ENCODE peak calls at places on chromosomes 1 and 21, in eight cellular contexts. One of them, this sample, is unnamed.

GRCh38 chr1:94456736-94457135 is 38.5 kb downstream of the ABCD3 start:
- DNase-seq in Caco-2: no peak
- DNase-seq in stimulated activated CD4-positive, alpha-beta T cell treated with anti-CD3 and anti-CD28 coated beads, TNF-alpha, amount 100 ng/mL, for 4 hours: no peak
- DNase-seq in HEK293T: no peak
- DNase-seq in activated CD8-positive, alpha-beta memory T cell treated with anti-CD3 and anti-CD28 coated beads for 48 hours: no peak
- DNase-seq in Daoy: no peak
- DNase-seq in T47D: no peak
- DNase-seq in stomach: no peak
- DNase-seq in this sample: no peak

GRCh38 chr1:46580140-46580903 is 23.7 kb downstream of the MKNK1 start:
- DNase-seq in Caco-2: no peak
- DNase-seq in stimulated activated CD4-positive, alpha-beta T cell treated with anti-CD3 and anti-CD28 coated beads, TNF-alpha, amount 100 ng/mL, for 4 hours: no peak
- DNase-seq in HEK293T: no peak
- DNase-seq in activated CD8-positive, alpha-beta memory T cell treated with anti-CD3 and anti-CD28 coated beads for 48 hours: no peak
- DNase-seq in Daoy: no peak
- DNase-seq in T47D: no peak
- DNase-seq in stomach: no peak
- DNase-seq in this sample: no peak

GRCh38 chr1:78045850-78046778 is at the start of gene GIPC2:
- DNase-seq in Caco-2: peak; percentile 58
- DNase-seq in stimulated activated CD4-positive, alpha-beta T cell treated with anti-CD3 and anti-CD28 coated beads, TNF-alpha, amount 100 ng/mL, for 4 hours: no peak
- DNase-seq in HEK293T: no peak
- DNase-seq in activated CD8-positive, alpha-beta memory T cell treated with anti-CD3 and anti-CD28 coated beads for 48 hours: peak; percentile 4
- DNase-seq in Daoy: no peak
- DNase-seq in T47D: no peak
- DNase-seq in stomach: peak; percentile 43
- DNase-seq in this sample: no peak

GRCh38 chr1:162055062-162055461 is 14.4 kb upstream of the NOS1AP start:
- DNase-seq in Caco-2: no peak
- DNase-seq in stimulated activated CD4-positive, alpha-beta T cell treated with anti-CD3 and anti-CD28 coated beads, TNF-alpha, amount 100 ng/mL, for 4 hours: no peak
- DNase-seq in HEK293T: no peak
- DNase-seq in activated CD8-positive, alpha-beta memory T cell treated with anti-CD3 and anti-CD28 coated beads for 48 hours: no peak
- DNase-seq in Daoy: peak; percentile 85
- DNase-seq in T47D: no peak
- DNase-seq in stomach: no peak
- DNase-seq in this sample: peak; percentile 39

GRCh38 chr1:89832481-89833127 is 11.8 kb downstream of the LRRC8D start:
- DNase-seq in Caco-2: no peak
- DNase-seq in stimulated activated CD4-positive, alpha-beta T cell treated with anti-CD3 and anti-CD28 coated beads, TNF-alpha, amount 100 ng/mL, for 4 hours: no peak
- DNase-seq in HEK293T: no peak
- DNase-seq in activated CD8-positive, alpha-beta memory T cell treated with anti-CD3 and anti-CD28 coated beads for 48 hours: no peak
- DNase-seq in Daoy: no peak
- DNase-seq in T47D: no peak
- DNase-seq in stomach: no peak
- DNase-seq in this sample: no peak

GRCh38 chr1:39427912-39428311 is 63.5 kb upstream of the BMP8A start:
- DNase-seq in Caco-2: no peak
- DNase-seq in stimulated activated CD4-positive, alpha-beta T cell treated with anti-CD3 and anti-CD28 coated beads, TNF-alpha, amount 100 ng/mL, for 4 hours: no peak
- DNase-seq in HEK293T: no peak
- DNase-seq in activated CD8-positive, alpha-beta memory T cell treated with anti-CD3 and anti-CD28 coated beads for 48 hours: no peak
- DNase-seq in Daoy: no peak
- DNase-seq in T47D: no peak
- DNase-seq in stomach: no peak
- DNase-seq in this sample: no peak

GRCh38 chr1:15736035-15736665 is at the start of gene SLC25A34:
- DNase-seq in Caco-2: no peak
- DNase-seq in stimulated activated CD4-positive, alpha-beta T cell treated with anti-CD3 and anti-CD28 coated beads, TNF-alpha, amount 100 ng/mL, for 4 hours: no peak
- DNase-seq in HEK293T: no peak
- DNase-seq in activated CD8-positive, alpha-beta memory T cell treated with anti-CD3 and anti-CD28 coated beads for 48 hours: no peak
- DNase-seq in Daoy: no peak
- DNase-seq in T47D: no peak
- DNase-seq in stomach: peak; percentile 95
- DNase-seq in this sample: no peak

GRCh38 chr1:67390041-67390887 is 39.9 kb downstream of the SERBP1 start:
- DNase-seq in Caco-2: no peak
- DNase-seq in stimulated activated CD4-positive, alpha-beta T cell treated with anti-CD3 and anti-CD28 coated beads, TNF-alpha, amount 100 ng/mL, for 4 hours: no peak
- DNase-seq in HEK293T: no peak
- DNase-seq in activated CD8-positive, alpha-beta memory T cell treated with anti-CD3 and anti-CD28 coated beads for 48 hours: no peak
- DNase-seq in Daoy: peak; percentile 72
- DNase-seq in T47D: no peak
- DNase-seq in stomach: no peak
- DNase-seq in this sample: peak; percentile 12

GRCh38 chr1:184222561-184223157 is 164.2 kb upstream of the C1orf21 start:
- DNase-seq in Caco-2: no peak
- DNase-seq in stimulated activated CD4-positive, alpha-beta T cell treated with anti-CD3 and anti-CD28 coated beads, TNF-alpha, amount 100 ng/mL, for 4 hours: peak; percentile 8
- DNase-seq in HEK293T: peak; percentile 73
- DNase-seq in activated CD8-positive, alpha-beta memory T cell treated with anti-CD3 and anti-CD28 coated beads for 48 hours: no peak
- DNase-seq in Daoy: peak; percentile 46
- DNase-seq in T47D: peak; percentile 62
- DNase-seq in stomach: peak; percentile 53
- DNase-seq in this sample: no peak

GRCh38 chr1:68174173-68175113 is 57.9 kb downstream of the WLS start:
- DNase-seq in Caco-2: no peak
- DNase-seq in stimulated activated CD4-positive, alpha-beta T cell treated with anti-CD3 and anti-CD28 coated beads, TNF-alpha, amount 100 ng/mL, for 4 hours: no peak
- DNase-seq in HEK293T: peak; percentile 25
- DNase-seq in activated CD8-positive, alpha-beta memory T cell treated with anti-CD3 and anti-CD28 coated beads for 48 hours: no peak
- DNase-seq in Daoy: peak; percentile 97
- DNase-seq in T47D: no peak
- DNase-seq in stomach: peak; percentile 76
- DNase-seq in this sample: peak; percentile 95

GRCh38 chr1:22196041-22196440 is 53.1 kb upstream of the WNT4 start:
- DNase-seq in Caco-2: peak; percentile 9
- DNase-seq in stimulated activated CD4-positive, alpha-beta T cell treated with anti-CD3 and anti-CD28 coated beads, TNF-alpha, amount 100 ng/mL, for 4 hours: no peak
- DNase-seq in HEK293T: no peak
- DNase-seq in activated CD8-positive, alpha-beta memory T cell treated with anti-CD3 and anti-CD28 coated beads for 48 hours: no peak
- DNase-seq in Daoy: no peak
- DNase-seq in T47D: no peak
- DNase-seq in stomach: no peak
- DNase-seq in this sample: no peak

GRCh38 chr1:205396972-205397616 is 24.8 kb downstream of the LEMD1 start:
- DNase-seq in Caco-2: peak; percentile 44
- DNase-seq in stimulated activated CD4-positive, alpha-beta T cell treated with anti-CD3 and anti-CD28 coated beads, TNF-alpha, amount 100 ng/mL, for 4 hours: no peak
- DNase-seq in HEK293T: peak; percentile 82
- DNase-seq in activated CD8-positive, alpha-beta memory T cell treated with anti-CD3 and anti-CD28 coated beads for 48 hours: no peak
- DNase-seq in Daoy: peak; percentile 67
- DNase-seq in T47D: peak; percentile 50
- DNase-seq in stomach: no peak
- DNase-seq in this sample: no peak

GRCh38 chr1:208349679-208350330 is 105.6 kb upstream of the PLXNA2 start:
- DNase-seq in Caco-2: no peak
- DNase-seq in stimulated activated CD4-positive, alpha-beta T cell treated with anti-CD3 and anti-CD28 coated beads, TNF-alpha, amount 100 ng/mL, for 4 hours: no peak
- DNase-seq in HEK293T: no peak
- DNase-seq in activated CD8-positive, alpha-beta memory T cell treated with anti-CD3 and anti-CD28 coated beads for 48 hours: no peak
- DNase-seq in Daoy: no peak
- DNase-seq in T47D: no peak
- DNase-seq in stomach: no peak
- DNase-seq in this sample: no peak

GRCh38 chr1:80994934-80995333 is 805.8 kb upstream of the ADGRL2 start:
- DNase-seq in Caco-2: no peak
- DNase-seq in stimulated activated CD4-positive, alpha-beta T cell treated with anti-CD3 and anti-CD28 coated beads, TNF-alpha, amount 100 ng/mL, for 4 hours: no peak
- DNase-seq in HEK293T: no peak
- DNase-seq in activated CD8-positive, alpha-beta memory T cell treated with anti-CD3 and anti-CD28 coated beads for 48 hours: no peak
- DNase-seq in Daoy: no peak
- DNase-seq in T47D: no peak
- DNase-seq in stomach: no peak
- DNase-seq in this sample: no peak

GRCh38 chr1:226420860-226421259 is 13.0 kb upstream of the PARP1 start:
- DNase-seq in Caco-2: no peak
- DNase-seq in stimulated activated CD4-positive, alpha-beta T cell treated with anti-CD3 and anti-CD28 coated beads, TNF-alpha, amount 100 ng/mL, for 4 hours: no peak
- DNase-seq in HEK293T: no peak
- DNase-seq in activated CD8-positive, alpha-beta memory T cell treated with anti-CD3 and anti-CD28 coated beads for 48 hours: no peak
- DNase-seq in Daoy: no peak
- DNase-seq in T47D: no peak
- DNase-seq in stomach: no peak
- DNase-seq in this sample: no peak

GRCh38 chr1:222249261-222249660 is 298.6 kb downstream of the HHIPL2 start:
- DNase-seq in Caco-2: no peak
- DNase-seq in stimulated activated CD4-positive, alpha-beta T cell treated with anti-CD3 and anti-CD28 coated beads, TNF-alpha, amount 100 ng/mL, for 4 hours: no peak
- DNase-seq in HEK293T: no peak
- DNase-seq in activated CD8-positive, alpha-beta memory T cell treated with anti-CD3 and anti-CD28 coated beads for 48 hours: no peak
- DNase-seq in Daoy: no peak
- DNase-seq in T47D: no peak
- DNase-seq in stomach: no peak
- DNase-seq in this sample: no peak

GRCh38 chr1:157404063-157404501 is 148.2 kb downstream of the FCRL5 start:
- DNase-seq in Caco-2: no peak
- DNase-seq in stimulated activated CD4-positive, alpha-beta T cell treated with anti-CD3 and anti-CD28 coated beads, TNF-alpha, amount 100 ng/mL, for 4 hours: no peak
- DNase-seq in HEK293T: no peak
- DNase-seq in activated CD8-positive, alpha-beta memory T cell treated with anti-CD3 and anti-CD28 coated beads for 48 hours: no peak
- DNase-seq in Daoy: no peak
- DNase-seq in T47D: no peak
- DNase-seq in stomach: no peak
- DNase-seq in this sample: no peak

GRCh38 chr1:116921301-116921885 is 11.7 kb downstream of the PTGFRN start:
- DNase-seq in Caco-2: no peak
- DNase-seq in stimulated activated CD4-positive, alpha-beta T cell treated with anti-CD3 and anti-CD28 coated beads, TNF-alpha, amount 100 ng/mL, for 4 hours: no peak
- DNase-seq in HEK293T: no peak
- DNase-seq in activated CD8-positive, alpha-beta memory T cell treated with anti-CD3 and anti-CD28 coated beads for 48 hours: no peak
- DNase-seq in Daoy: no peak
- DNase-seq in T47D: no peak
- DNase-seq in stomach: no peak
- DNase-seq in this sample: no peak

GRCh38 chr1:16215882-16216753 is 3.7 kb upstream of the ARHGEF19 start:
- DNase-seq in Caco-2: peak; percentile 87
- DNase-seq in stimulated activated CD4-positive, alpha-beta T cell treated with anti-CD3 and anti-CD28 coated beads, TNF-alpha, amount 100 ng/mL, for 4 hours: no peak
- DNase-seq in HEK293T: peak; percentile 94
- DNase-seq in activated CD8-positive, alpha-beta memory T cell treated with anti-CD3 and anti-CD28 coated beads for 48 hours: no peak
- DNase-seq in Daoy: peak; percentile 89
- DNase-seq in T47D: peak; percentile 31
- DNase-seq in stomach: peak; percentile 88
- DNase-seq in this sample: peak; percentile 31

GRCh38 chr1:100834779-100835645 is 59.6 kb downstream of the EXTL2 start:
- DNase-seq in Caco-2: no peak
- DNase-seq in stimulated activated CD4-positive, alpha-beta T cell treated with anti-CD3 and anti-CD28 coated beads, TNF-alpha, amount 100 ng/mL, for 4 hours: no peak
- DNase-seq in HEK293T: peak; percentile 58
- DNase-seq in activated CD8-positive, alpha-beta memory T cell treated with anti-CD3 and anti-CD28 coated beads for 48 hours: no peak
- DNase-seq in Daoy: peak; percentile 28
- DNase-seq in T47D: no peak
- DNase-seq in stomach: no peak
- DNase-seq in this sample: no peak

GRCh38 chr21:45049725-45050359 is 24.5 kb upstream of the ADARB1 start:
- DNase-seq in Caco-2: no peak
- DNase-seq in stimulated activated CD4-positive, alpha-beta T cell treated with anti-CD3 and anti-CD28 coated beads, TNF-alpha, amount 100 ng/mL, for 4 hours: no peak
- DNase-seq in HEK293T: no peak
- DNase-seq in activated CD8-positive, alpha-beta memory T cell treated with anti-CD3 and anti-CD28 coated beads for 48 hours: no peak
- DNase-seq in Daoy: no peak
- DNase-seq in T47D: no peak
- DNase-seq in stomach: no peak
- DNase-seq in this sample: no peak

GRCh38 chr1:227895828-227896685 is 51.7 kb downstream of the WNT9A start:
- DNase-seq in Caco-2: peak; percentile 79
- DNase-seq in stimulated activated CD4-positive, alpha-beta T cell treated with anti-CD3 and anti-CD28 coated beads, TNF-alpha, amount 100 ng/mL, for 4 hours: no peak
- DNase-seq in HEK293T: no peak
- DNase-seq in activated CD8-positive, alpha-beta memory T cell treated with anti-CD3 and anti-CD28 coated beads for 48 hours: no peak
- DNase-seq in Daoy: no peak
- DNase-seq in T47D: peak; percentile 92
- DNase-seq in stomach: peak; percentile 24
- DNase-seq in this sample: no peak

GRCh38 chr1:225526878-225527277 is 99.0 kb upstream of the LBR start:
- DNase-seq in Caco-2: no peak
- DNase-seq in stimulated activated CD4-positive, alpha-beta T cell treated with anti-CD3 and anti-CD28 coated beads, TNF-alpha, amount 100 ng/mL, for 4 hours: no peak
- DNase-seq in HEK293T: no peak
- DNase-seq in activated CD8-positive, alpha-beta memory T cell treated with anti-CD3 and anti-CD28 coated beads for 48 hours: no peak
- DNase-seq in Daoy: no peak
- DNase-seq in T47D: no peak
- DNase-seq in stomach: peak; percentile 68
- DNase-seq in this sample: no peak

GRCh38 chr1:204359474-204360255 is at the start of gene PLEKHA6:
- DNase-seq in Caco-2: no peak
- DNase-seq in stimulated activated CD4-positive, alpha-beta T cell treated with anti-CD3 and anti-CD28 coated beads, TNF-alpha, amount 100 ng/mL, for 4 hours: no peak
- DNase-seq in HEK293T: no peak
- DNase-seq in activated CD8-positive, alpha-beta memory T cell treated with anti-CD3 and anti-CD28 coated beads for 48 hours: no peak
- DNase-seq in Daoy: peak; percentile 63
- DNase-seq in T47D: no peak
- DNase-seq in stomach: no peak
- DNase-seq in this sample: no peak

GRCh38 chr21:21003701-21004100 is 5.5 kb downstream of the NCAM2 start:
- DNase-seq in Caco-2: no peak
- DNase-seq in stimulated activated CD4-positive, alpha-beta T cell treated with anti-CD3 and anti-CD28 coated beads, TNF-alpha, amount 100 ng/mL, for 4 hours: no peak
- DNase-seq in HEK293T: peak; percentile 15
- DNase-seq in activated CD8-positive, alpha-beta memory T cell treated with anti-CD3 and anti-CD28 coated beads for 48 hours: no peak
- DNase-seq in Daoy: peak; percentile 11
- DNase-seq in T47D: no peak
- DNase-seq in stomach: no peak
- DNase-seq in this sample: no peak

This sample was measured in smooth muscle cell of the brain vasculature.